ENCODE peak calls at places on chromosomes 6 and 20, in four cellular contexts. V, F, D and P are unnamed samples.

GRCh38 chr6:3607171-3607570 is 144.3 kb downstream of the PXDC1 start:
- DNase-seq in V (no peak), F (no peak), D (no peak), P (no peak)

GRCh38 chr6:147905721-147906120 is 397.2 kb downstream of the SAMD5 start:
- DNase-seq in D (peak), V (no peak), F (no peak), P (no peak)

GRCh38 chr20:32282461-32282860 is 5.0 kb downstream of the KIF3B start:
- DNase-seq in V (no peak), F (peak), D (no peak), P (no peak)

GRCh38 chr6:21808551-21809181 is 215.1 kb downstream of the SOX4 start:
- DNase-seq in D (no peak), F (peak), V (no peak), P (no peak)

GRCh38 chr6:133752129-133752528 is 136.8 kb upstream of the TCF21 start:
- DNase-seq in D (no peak), V (no peak), F (no peak), P (no peak)

GRCh38 chr20:20462185-20462584 is 94.3 kb downstream of the INSM1 start:
- DNase-seq in D (no peak), F (no peak), V (no peak), P (no peak)

GRCh38 chr6:3324262-3324942 is 65.7 kb downstream of the PSMG4 start:
- DNase-seq in D (peak), V (no peak), F (no peak), P (no peak)

GRCh38 chr6:107786179-107786578 is 37.9 kb downstream of the SCML4 start:
- DNase-seq in F (no peak), V (no peak), D (no peak), P (peak)

GRCh38 chr6:113301651-113302050 is 555.5 kb upstream of the MARCKS start:
- DNase-seq in D (peak), V (no peak), F (no peak), P (no peak)

GRCh38 chr6:17640477-17640917 is 40.4 kb downstream of the FAM8A1 start:
- DNase-seq in V (no peak), D (peak), F (no peak), P (no peak)